ENCODE peak calls at places on chromosome 1, in four cellular contexts. N is H9, Q is IMR-90, V is H1. W is an unnamed sample.

GRCh38 chr1:180182721-180183311 is 28.1 kb downstream of the QSOX1 start:
- DNase-seq in V (no peak), Q (no peak), N (no peak), W (no peak)

GRCh38 chr1:208844158-208844557 is 600.0 kb upstream of the PLXNA2 start:
- DNase-seq in Q (no peak), N (no peak), V (no peak), W (no peak)

GRCh38 chr1:221230605-221231004 is 351.4 kb downstream of the HLX start:
- DNase-seq in N (no peak), V (no peak), Q (peak), W (no peak)

GRCh38 chr1:40868051-40868723 is 6.0 kb upstream of the CITED4 start:
- DNase-seq in Q (peak), N (no peak), V (no peak), W (no peak)

GRCh38 chr1:204410764-204411450 is 710 bp downstream of the PPP1R15B start:
- DNase-seq in Q (peak), V (no peak), N (peak), W (peak)

GRCh38 chr1:5779608-5780323 is 212.5 kb downstream of the NPHP4 start:
- DNase-seq in N (no peak), V (no peak), Q (no peak), W (no peak)

GRCh38 chr1:31548518-31548898 is 27.8 kb upstream of the TINAGL1 start:
- DNase-seq in N (peak), V (no peak), Q (peak), W (no peak)

GRCh38 chr1:157994081-157994581 is 686 bp downstream of the KIRREL1 start:
- DNase-seq in N (no peak), V (no peak), Q (no peak), W (no peak)

GRCh38 chr1:107141491-107142369 is 891 bp downstream of the NTNG1 start:
- DNase-seq in Q (peak), N (peak), V (no peak), W (peak)

GRCh38 chr1:214012418-214012817 is 24.6 kb downstream of the PROX1 start:
- DNase-seq in V (no peak), Q (no peak), N (no peak), W (peak)

DNA sequence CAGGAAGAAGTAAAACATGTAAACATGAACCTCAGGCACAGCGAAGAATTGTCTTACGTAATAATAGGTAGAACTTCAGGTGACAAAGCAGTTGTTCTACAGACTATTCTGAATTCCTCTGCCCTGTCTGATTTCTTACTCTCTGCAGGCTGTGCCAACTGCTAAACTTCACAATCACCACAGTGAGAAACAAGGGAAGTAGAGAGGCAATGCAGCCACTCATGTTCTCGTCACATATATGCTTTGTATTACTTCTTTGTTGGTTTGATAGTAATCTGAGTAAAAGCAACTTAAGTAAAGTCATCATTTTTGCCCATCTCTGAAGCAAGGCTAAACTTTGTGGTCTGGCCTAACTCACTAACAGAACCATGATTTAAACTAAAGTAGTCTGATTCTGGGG is 21.9 kb downstream of the PIGK start:
- DNase-seq in V (no peak), N (no peak), Q (no peak), W (no peak)
- H3K56ac ChIP-seq in V (no peak), N (no peak), Q (no peak), W (no peak)

GRCh38 chr1:91687452-91687851 is 186.8 kb downstream of the CDC7 start:
- DNase-seq in N (no peak), Q (no peak), V (no peak), W (no peak)

GRCh38 chr1:91684599-91685196 is 184.0 kb downstream of the CDC7 start:
- DNase-seq in V (no peak), N (no peak), Q (peak), W (no peak)

GRCh38 chr1:91682882-91683597 is 182.4 kb downstream of the CDC7 start:
- DNase-seq in N (no peak), V (no peak), Q (no peak), W (peak)

GRCh38 chr1:91683598-91683951 is 182.9 kb downstream of the CDC7 start:
- DNase-seq in N (peak), V (peak), Q (no peak), W (peak)

GRCh38 chr1:91685994-91686393 is 185.3 kb downstream of the CDC7 start:
- DNase-seq in V (no peak), N (no peak), Q (no peak), W (no peak)
- H2AK5ac ChIP-seq in V (no peak), N (no peak), Q (no peak), W (no peak)

GRCh38 chr1:229251185-229251584 is 19.7 kb upstream of the RAB4A start:
- DNase-seq in V (no peak), Q (no peak), N (no peak), W (no peak)
- H3K56ac ChIP-seq in V (no peak), Q (no peak), N (no peak), W (no peak)

DNA sequence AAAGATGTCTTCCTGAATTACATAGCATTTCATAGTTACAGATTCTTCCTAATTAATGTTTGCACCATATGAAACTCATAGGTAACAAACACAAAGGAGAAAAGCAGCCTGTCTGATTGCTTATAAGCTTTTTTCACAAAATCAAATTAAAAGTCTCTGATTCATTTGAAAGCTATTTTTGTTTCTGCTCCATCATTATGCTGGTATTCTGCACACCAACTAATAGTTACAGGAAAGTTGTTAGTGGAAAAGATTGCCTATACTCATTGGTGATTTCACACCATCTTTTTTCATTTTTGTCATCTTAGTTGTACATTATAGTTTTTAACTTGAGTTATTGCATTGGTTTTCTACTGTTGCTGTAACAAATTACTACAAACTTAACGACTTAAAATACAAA is 70.0 kb downstream of the PRKAA2 start:
- DNase-seq in V (no peak), N (no peak), Q (peak), W (no peak)
- H2AK5ac ChIP-seq in V (no peak), N (no peak), Q (no peak), W (no peak)

GRCh38 chr1:2470290-2471158 is 5.6 kb upstream of the PLCH2 start:
- DNase-seq in V (no peak), N (no peak), Q (no peak), W (no peak)
- H3K56ac ChIP-seq in V (no peak), N (no peak), Q (no peak), W (no peak)

GRCh38 chr1:230112131-230112701 is 45.2 kb downstream of the GALNT2 start:
- DNase-seq in V (no peak), N (no peak), Q (peak), W (no peak)

GRCh38 chr1:230114245-230114651 is 47.2 kb downstream of the GALNT2 start:
- DNase-seq in V (no peak), Q (peak), N (no peak), W (no peak)

GRCh38 chr1:230112782-230113181 is 45.7 kb downstream of the GALNT2 start:
- DNase-seq in N (no peak), Q (no peak), V (no peak), W (no peak)

GRCh38 chr1:230113605-230114241 is 46.7 kb downstream of the GALNT2 start:
- DNase-seq in V (no peak), N (no peak), Q (peak), W (no peak)

GRCh38 chr1:230113230-230113604 is 46.2 kb downstream of the GALNT2 start:
- DNase-seq in N (no peak), Q (no peak), V (no peak), W (no peak)
- H2AK5ac ChIP-seq in N (no peak), Q (peak), V (peak), W (no peak)

GRCh38 chr1:205443585-205444299 is 12.1 kb downstream of the BLACAT1 start:
- DNase-seq in N (no peak), Q (no peak), V (no peak), W (no peak)

GRCh38 chr1:205444931-205445652 is 10.8 kb downstream of the BLACAT1 start:
- DNase-seq in Q (no peak), N (peak), V (no peak), W (peak)

GRCh38 chr1:205444300-205444930 is 11.4 kb downstream of the BLACAT1 start:
- DNase-seq in N (no peak), Q (no peak), V (no peak), W (no peak)

GRCh38 chr1:205446828-205447227 is 9.0 kb downstream of the BLACAT1 start:
- DNase-seq in N (no peak), Q (no peak), V (no peak), W (no peak)

GRCh38 chr1:205445653-205445955 is 10.2 kb downstream of the BLACAT1 start:
- DNase-seq in V (no peak), N (no peak), Q (no peak), W (no peak)
- H3K56ac ChIP-seq in V (peak), N (no peak), Q (no peak), W (peak)

GRCh38 chr1:183206538-183207117 is 20.6 kb downstream of the LAMC2 start:
- DNase-seq in N (no peak), V (no peak), Q (no peak), W (no peak)

GRCh38 chr1:183212870-183213269 is 26.8 kb downstream of the LAMC2 start:
- DNase-seq in Q (no peak), V (no peak), N (no peak), W (no peak)

GRCh38 chr1:183210678-183211077 is 24.6 kb downstream of the LAMC2 start:
- DNase-seq in V (no peak), Q (no peak), N (no peak), W (no peak)

GRCh38 chr1:183205196-183205781 is 19.2 kb downstream of the LAMC2 start:
- DNase-seq in N (no peak), V (no peak), Q (peak), W (no peak)

DNA sequence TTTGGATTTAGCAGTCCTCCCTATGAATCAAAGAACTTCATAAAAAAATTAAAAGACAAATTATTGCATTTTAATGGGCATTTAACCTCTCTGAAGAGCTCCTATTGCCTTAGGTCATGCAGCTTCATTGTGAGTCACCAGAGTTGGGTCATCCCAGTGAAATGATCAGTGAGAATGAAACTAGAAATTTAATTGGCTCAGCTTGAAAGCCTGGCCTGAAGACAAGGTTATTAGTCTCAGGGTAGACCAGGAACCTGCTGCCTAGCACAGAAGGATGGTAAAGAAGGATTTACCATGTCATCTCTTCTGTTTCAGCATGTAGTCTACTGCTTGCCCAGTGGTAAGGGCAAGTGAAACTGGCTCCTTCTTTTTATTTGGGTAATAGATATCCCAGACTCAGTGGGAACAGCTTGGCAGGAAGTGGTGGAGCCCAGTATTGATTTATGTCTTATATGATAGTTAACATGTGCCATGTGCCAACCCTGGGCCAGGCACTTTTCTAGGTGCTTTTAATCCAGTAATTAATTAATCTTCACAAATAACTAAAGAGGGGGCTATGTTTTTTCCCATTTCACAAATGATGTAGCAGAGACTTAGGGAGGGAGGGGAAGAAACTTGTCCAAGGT is 23.6 kb downstream of the LAMC2 start:
- DNase-seq in Q (peak), V (no peak), N (no peak), W (peak)
- H2AK5ac ChIP-seq in Q (peak), V (no peak), N (no peak), W (no peak)

GRCh38 chr1:167912294-167912693 is 1.6 kb downstream of the ADCY10 start:
- DNase-seq in Q (no peak), V (no peak), N (peak), W (no peak)
- H3K56ac ChIP-seq in Q (no peak), V (no peak), N (no peak), W (no peak)

GRCh38 chr1:161199506-161200119 is 759 bp upstream of the ADAMTS4 start:
- DNase-seq in N (no peak), Q (no peak), V (no peak), W (no peak)

GRCh38 chr1:161201828-161202712 is at the start of gene NDUFS2:
- DNase-seq in V (peak), N (peak), Q (peak), W (peak)

GRCh38 chr1:161200421-161200991 is 1.7 kb upstream of the ADAMTS4 start:
- DNase-seq in Q (no peak), N (peak), V (no peak), W (no peak)

GRCh38 chr1:161198877-161199431 is at the start of gene ADAMTS4:
- DNase-seq in V (no peak), Q (peak), N (peak), W (peak)

GRCh38 chr1:161200992-161201827 is 957 bp upstream of the NDUFS2 start:
- DNase-seq in N (no peak), Q (peak), V (no peak), W (no peak)
- H2AK5ac ChIP-seq in N (peak), Q (peak), V (peak), W (peak)

W was measured in mesendoderm.